ENCODE peak calls at places on chromosomes 2 and 18, in four cellular contexts. L is WTC11, I is A549, C is HepG2. Z is an unnamed sample.

GRCh38 chr2:159285929-159286708 is at the start of gene WDSUB1:
- DNase-seq in L (peak; percentile 65), I (no peak), C (peak; percentile 74), Z (peak; percentile 76)

GRCh38 chr2:105865222-105865913 is 120.7 kb downstream of the NCK2 start:
- DNase-seq in C (no peak), L (no peak), I (no peak), Z (no peak)

GRCh38 chr2:198863655-198864054 is 594.1 kb downstream of the SATB2 start:
- DNase-seq in I (no peak), C (no peak), L (no peak), Z (no peak)

GRCh38 chr2:156702520-156702919 is 266.3 kb downstream of the GPD2 start:
- DNase-seq in L (no peak), C (no peak), I (no peak), Z (no peak)

GRCh38 chr2:208648368-208648767 is 241.8 kb downstream of the PTH2R start:
- DNase-seq in I (no peak), L (no peak), C (no peak), Z (no peak)

GRCh38 chr18:68397241-68398035 is 317.5 kb downstream of the TMX3 start:
- DNase-seq in I (no peak), L (no peak), C (no peak), Z (no peak)

GRCh38 chr2:235856151-235856819 is 311.9 kb downstream of the GBX2 start:
- DNase-seq in I (no peak), C (no peak), L (peak; percentile 2), Z (no peak)

GRCh38 chr2:24513672-24514071 is 22.6 kb downstream of the NCOA1 start:
- DNase-seq in L (no peak), I (no peak), C (no peak), Z (no peak)

GRCh38 chr2:66673286-66673685 is 238.4 kb downstream of the MEIS1 start:
- DNase-seq in I (no peak), L (no peak), C (no peak), Z (no peak)

GRCh38 chr2:27281855-27282559 is at the start of gene TRIM54:
- DNase-seq in I (no peak), L (no peak), C (no peak), Z (no peak)

GRCh38 chr2:234334146-234334545 is 162.7 kb downstream of the ARL4C start:
- DNase-seq in L (no peak), I (no peak), C (no peak), Z (no peak)

DNA sequence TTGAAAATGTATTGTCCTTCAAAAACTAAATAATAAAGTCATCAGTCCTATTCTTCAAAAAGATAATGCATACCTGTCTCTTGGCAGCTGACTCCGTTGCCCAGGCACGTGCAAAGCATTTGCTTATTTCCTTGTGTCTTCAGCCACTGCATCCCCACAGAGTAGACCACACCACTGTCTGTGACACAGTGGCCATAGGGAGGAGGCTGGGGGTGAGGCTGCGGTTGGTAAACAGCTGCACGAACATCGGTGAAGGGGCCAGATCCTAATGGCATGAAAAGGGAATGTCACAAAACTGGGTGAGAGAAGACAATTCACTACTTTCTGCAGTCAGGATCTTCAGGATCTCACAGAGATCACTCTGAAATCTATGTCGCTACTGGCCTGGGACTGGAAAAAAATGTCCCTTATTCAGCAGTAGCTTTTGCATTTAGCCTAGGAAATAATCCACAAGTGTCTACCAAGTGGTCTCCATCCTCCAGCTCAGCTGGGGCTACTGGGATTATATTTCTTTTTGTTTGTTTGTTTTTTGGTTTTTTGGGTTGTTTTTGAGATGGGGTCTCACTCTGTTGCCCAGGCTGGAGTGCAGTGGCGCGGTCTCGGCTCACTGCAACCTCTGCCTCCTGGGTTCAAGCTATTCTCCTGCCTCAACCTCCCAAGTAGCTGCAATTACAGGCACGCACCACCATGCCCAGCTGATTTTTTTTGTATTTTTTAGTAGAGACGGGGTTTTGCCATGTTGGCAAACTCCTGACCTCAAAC is 10.7 kb downstream of the FN1 start:
- DNase-seq in C (no peak), I (no peak), L (no peak), Z (no peak)
- TF ChIP-seq NR3C1 in C (no peak), I (no peak), L (no peak), Z (no peak)

GRCh38 chr2:18262601-18263000 is 297.9 kb downstream of the RDH14 start:
- DNase-seq in I (no peak), C (no peak), L (no peak), Z (no peak)
- TF ChIP-seq NR3C1 in I (no peak), C (no peak), L (no peak), Z (no peak)

DNA sequence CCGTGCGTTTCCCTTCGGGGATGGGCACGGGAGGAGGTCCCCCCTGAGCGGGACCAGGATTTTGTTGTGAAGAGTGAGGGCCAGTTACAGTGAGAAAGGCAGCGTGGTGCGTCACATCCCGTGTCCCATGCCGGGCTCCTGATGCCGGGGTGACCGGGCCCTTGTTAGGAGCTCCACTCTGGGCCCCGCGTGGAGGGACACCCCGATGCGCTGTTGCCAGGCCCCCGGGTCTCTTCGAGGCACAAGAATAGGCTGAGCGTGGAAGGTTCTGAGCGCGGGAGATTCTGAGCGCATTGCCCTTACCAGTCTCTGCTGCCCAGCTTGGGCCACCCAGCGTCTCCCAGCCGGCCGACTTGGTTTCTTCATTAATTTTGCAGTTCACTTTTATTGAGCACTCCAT is 17.6 kb downstream of the CTDP1 start:
- DNase-seq in C (no peak), I (no peak), L (no peak), Z (no peak)
- TF ChIP-seq NR3C1 in C (no peak), I (no peak), L (no peak), Z (no peak)

GRCh38 chr2:144510206-144510991 is 9.5 kb downstream of the ZEB2 start:
- DNase-seq in I (no peak), L (peak; percentile 46), C (peak; percentile 45), Z (no peak)

GRCh38 chr2:144512421-144513272 is 7.3 kb downstream of the ZEB2 start:
- DNase-seq in C (no peak), I (no peak), L (no peak), Z (no peak)

GRCh38 chr2:144509548-144510205 is 10.2 kb downstream of the ZEB2 start:
- DNase-seq in L (no peak), I (no peak), C (no peak), Z (no peak)

GRCh38 chr2:144511945-144512344 is 8.0 kb downstream of the ZEB2 start:
- DNase-seq in I (no peak), L (no peak), C (no peak), Z (no peak)

DNA sequence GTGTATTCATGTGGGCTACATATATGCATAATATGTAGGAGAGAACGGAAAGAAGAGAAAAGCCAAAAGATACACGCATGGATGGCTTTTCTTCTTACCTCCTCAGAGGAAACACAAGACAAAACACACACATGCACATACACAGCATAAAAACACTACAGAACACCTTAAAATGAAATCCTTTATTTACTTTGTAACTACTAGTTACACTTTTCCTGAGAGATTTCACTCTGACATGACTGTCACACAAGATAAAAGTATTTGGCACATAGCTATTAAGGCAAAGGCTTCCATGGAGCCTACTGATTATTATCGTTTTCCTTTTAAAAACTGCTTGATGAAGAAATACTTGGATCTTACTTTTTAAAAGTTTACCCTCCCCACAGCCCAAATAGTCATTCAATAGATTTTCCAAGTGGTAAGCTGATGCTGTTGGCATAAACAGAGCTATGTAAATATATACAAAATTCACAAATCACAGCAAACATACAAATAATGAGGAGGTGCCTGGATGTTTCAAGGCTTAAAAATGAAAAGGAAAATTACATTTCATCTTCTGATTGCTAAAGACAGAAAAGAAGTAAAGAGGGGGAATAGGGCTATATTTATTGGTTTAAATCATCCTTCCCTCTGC is 8.6 kb downstream of the ZEB2 start:
- DNase-seq in C (no peak), L (no peak), I (no peak), Z (no peak)
- TF ChIP-seq NR3C1 in C (no peak), L (no peak), I (no peak), Z (no peak)

GRCh38 chr18:27110319-27110718 is 74.8 kb downstream of the CHST9 start:
- DNase-seq in I (no peak), L (no peak), C (no peak), Z (no peak)

GRCh38 chr18:27114842-27115241 is 70.3 kb downstream of the CHST9 start:
- DNase-seq in I (no peak), L (no peak), C (no peak), Z (no peak)

GRCh38 chr18:27113358-27113757 is 71.8 kb downstream of the CHST9 start:
- DNase-seq in C (no peak), L (no peak), I (no peak), Z (no peak)

GRCh38 chr18:27109403-27109802 is 75.7 kb downstream of the CHST9 start:
- DNase-seq in C (no peak), I (no peak), L (no peak), Z (no peak)

DNA sequence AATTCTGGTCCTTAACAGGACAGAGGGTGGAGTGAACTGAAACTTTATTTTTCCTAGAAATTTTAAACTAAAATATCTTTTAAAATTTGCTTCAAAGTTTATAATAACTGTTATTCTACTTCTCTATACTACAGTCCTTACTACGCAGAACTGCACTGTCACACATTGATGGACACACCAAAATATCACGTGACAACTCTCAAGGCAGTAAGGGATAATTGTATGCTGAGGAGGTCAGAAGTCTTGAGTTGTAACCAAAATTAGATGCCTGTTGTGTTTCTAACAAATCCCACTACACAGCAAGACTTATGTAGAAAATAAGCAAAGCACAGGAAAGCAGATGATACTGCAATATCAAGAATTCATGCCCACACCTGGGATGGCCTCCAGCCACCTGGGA is 76.3 kb downstream of the CHST9 start:
- DNase-seq in I (no peak), L (no peak), C (no peak), Z (no peak)
- TF ChIP-seq NR3C1 in I (no peak), L (no peak), C (no peak), Z (no peak)

GRCh38 chr18:62904396-62905285 is 189.3 kb downstream of the PHLPP1 start:
- DNase-seq in L (no peak), C (peak; percentile 38), I (no peak), Z (no peak)
- TF ChIP-seq NR3C1 in L (no peak), C (no peak), I (no peak), Z (no peak)